ENCODE peak calls at places on chromosomes 3 and 15, in five cellular contexts. One of them, this sample, is unnamed.

GRCh38 chr3:108334698-108335097 is 38.4 kb downstream of the HHLA2 start:
- DNase-seq in transverse colon: no peak
- DNase-seq in stomach: no peak
- DNase-seq in IMR-90: peak; percentile 21
- DNase-seq in NB4: no peak
- DNase-seq in this sample: no peak

GRCh38 chr15:67865331-67865730 is 25.5 kb upstream of the RNU6-1 start:
- DNase-seq in stomach: no peak
- DNase-seq in transverse colon: no peak
- DNase-seq in NB4: no peak
- DNase-seq in IMR-90: peak; percentile 37
- DNase-seq in this sample: no peak

GRCh38 chr15:100215031-100215842 is 126.5 kb downstream of the ADAMTS17 start:
- DNase-seq in transverse colon: no peak
- DNase-seq in IMR-90: no peak
- DNase-seq in NB4: no peak
- DNase-seq in stomach: no peak
- DNase-seq in this sample: no peak

GRCh38 chr15:40915679-40916078 is 13.5 kb upstream of the DLL4 start:
- DNase-seq in NB4: no peak
- DNase-seq in transverse colon: no peak
- DNase-seq in IMR-90: no peak
- DNase-seq in stomach: no peak
- DNase-seq in this sample: no peak

GRCh38 chr15:65948352-65948751 is 79.1 kb downstream of the RAB11A start:
- DNase-seq in transverse colon: no peak
- DNase-seq in NB4: no peak
- DNase-seq in stomach: no peak
- DNase-seq in IMR-90: no peak
- DNase-seq in this sample: no peak

GRCh38 chr15:31448635-31448979 is 122.0 kb downstream of the KLF13 start:
- DNase-seq in transverse colon: no peak
- DNase-seq in stomach: no peak
- DNase-seq in IMR-90: no peak
- DNase-seq in NB4: no peak
- DNase-seq in this sample: no peak

GRCh38 chr3:135981701-135982403 is 16.3 kb downstream of the PPP2R3A start:
- DNase-seq in IMR-90: no peak
- DNase-seq in transverse colon: no peak
- DNase-seq in NB4: no peak
- DNase-seq in stomach: no peak
- DNase-seq in this sample: no peak

GRCh38 chr3:70754314-70754713 is 441.9 kb upstream of the MDFIC2 start:
- DNase-seq in transverse colon: no peak
- DNase-seq in stomach: no peak
- DNase-seq in NB4: peak; percentile 1
- DNase-seq in IMR-90: peak; percentile 37
- DNase-seq in this sample: no peak

GRCh38 chr15:67092726-67093125 is 27.3 kb downstream of the SMAD3 start:
- DNase-seq in stomach: no peak
- DNase-seq in transverse colon: no peak
- DNase-seq in NB4: peak; percentile 43
- DNase-seq in IMR-90: no peak
- DNase-seq in this sample: no peak

GRCh38 chr15:62607643-62608042 is 434.9 kb upstream of the TPM1 start:
- DNase-seq in stomach: no peak
- DNase-seq in transverse colon: no peak
- DNase-seq in NB4: no peak
- DNase-seq in IMR-90: peak; percentile 73
- DNase-seq in this sample: no peak

GRCh38 chr15:56886450-56886856 is 32.0 kb upstream of the TCF12 start:
- DNase-seq in stomach: no peak
- DNase-seq in transverse colon: no peak
- DNase-seq in NB4: peak; percentile 24
- DNase-seq in IMR-90: peak; percentile 17
- DNase-seq in this sample: no peak

GRCh38 chr3:3177861-3178497 is 1.5 kb downstream of the CRBN start:
- DNase-seq in stomach: no peak
- DNase-seq in transverse colon: no peak
- DNase-seq in IMR-90: peak; percentile 12
- DNase-seq in NB4: peak; percentile 19
- DNase-seq in this sample: no peak

GRCh38 chr3:69842789-69843188 is 103.5 kb downstream of the MITF start:
- DNase-seq in NB4: no peak
- DNase-seq in stomach: peak; percentile 78
- DNase-seq in transverse colon: no peak
- DNase-seq in IMR-90: no peak
- DNase-seq in this sample: no peak

GRCh38 chr3:180409883-180410282 is 192.1 kb upstream of the TTC14 start:
- DNase-seq in IMR-90: no peak
- DNase-seq in NB4: no peak
- DNase-seq in transverse colon: no peak
- DNase-seq in stomach: no peak
- DNase-seq in this sample: no peak

GRCh38 chr15:75673426-75674247 is 25.9 kb downstream of the SNX33 start:
- DNase-seq in transverse colon: peak; percentile 65
- DNase-seq in IMR-90: peak; percentile 70
- DNase-seq in stomach: peak; percentile 43
- DNase-seq in NB4: peak; percentile 98
- DNase-seq in this sample: no peak

GRCh38 chr15:84816694-84817460 is at the start of gene ALPK3:
- DNase-seq in NB4: no peak
- DNase-seq in stomach: peak; percentile 47
- DNase-seq in transverse colon: peak; percentile 33
- DNase-seq in IMR-90: no peak
- DNase-seq in this sample: no peak

GRCh38 chr15:74328331-74329056 is 39.0 kb downstream of the CYP11A1 start:
- DNase-seq in NB4: peak; percentile 47
- DNase-seq in IMR-90: no peak
- DNase-seq in stomach: no peak
- DNase-seq in transverse colon: no peak
- DNase-seq in this sample: no peak

GRCh38 chr3:53708001-53708621 is 138.1 kb downstream of the CHDH start:
- DNase-seq in IMR-90: no peak
- DNase-seq in NB4: no peak
- DNase-seq in transverse colon: no peak
- DNase-seq in stomach: peak; percentile 25
- DNase-seq in this sample: no peak

GRCh38 chr3:177934001-177934891 is 602.0 kb upstream of the KCNMB2 start:
- DNase-seq in stomach: no peak
- DNase-seq in IMR-90: peak; percentile 60
- DNase-seq in transverse colon: no peak
- DNase-seq in NB4: no peak
- DNase-seq in this sample: no peak

GRCh38 chr3:181007262-181007661 is 17.7 kb upstream of the DNAJC19 start:
- DNase-seq in IMR-90: no peak
- DNase-seq in transverse colon: no peak
- DNase-seq in stomach: no peak
- DNase-seq in NB4: no peak
- DNase-seq in this sample: no peak

GRCh38 chr3:13526626-13526949 is 22.3 kb upstream of the FBLN2 start:
- DNase-seq in IMR-90: no peak
- DNase-seq in stomach: no peak
- DNase-seq in NB4: no peak
- DNase-seq in transverse colon: no peak
- DNase-seq in this sample: no peak

GRCh38 chr3:13884851-13885703 is 5.2 kb upstream of the WNT7A start:
- DNase-seq in transverse colon: peak; percentile 54
- DNase-seq in IMR-90: no peak
- DNase-seq in stomach: peak; percentile 68
- DNase-seq in NB4: peak; percentile 42
- DNase-seq in this sample: peak; percentile 76

GRCh38 chr3:159413319-159413718 is 575.3 kb upstream of the IL12A start:
- DNase-seq in stomach: no peak
- DNase-seq in transverse colon: no peak
- DNase-seq in NB4: no peak
- DNase-seq in IMR-90: no peak
- DNase-seq in this sample: no peak

GRCh38 chr15:89196241-89196640 is 25.1 kb downstream of the RLBP1 start:
- DNase-seq in transverse colon: no peak
- DNase-seq in NB4: no peak
- DNase-seq in stomach: no peak
- DNase-seq in IMR-90: no peak
- DNase-seq in this sample: no peak

GRCh38 chr3:193987186-193987585 is 148.8 kb upstream of the HES1 start:
- DNase-seq in IMR-90: no peak
- DNase-seq in NB4: no peak
- DNase-seq in transverse colon: no peak
- DNase-seq in stomach: no peak
- DNase-seq in this sample: no peak

GRCh38 chr3:101617478-101617877 is 43.5 kb downstream of the PCNP start:
- DNase-seq in NB4: no peak
- DNase-seq in transverse colon: no peak
- DNase-seq in IMR-90: no peak
- DNase-seq in stomach: no peak
- DNase-seq in this sample: no peak

GRCh38 chr3:37736632-37737031 is 125.0 kb upstream of the CTDSPL start:
- DNase-seq in IMR-90: no peak
- DNase-seq in transverse colon: no peak
- DNase-seq in NB4: no peak
- DNase-seq in stomach: no peak
- DNase-seq in this sample: no peak

GRCh38 chr3:188861847-188862740 is 309.7 kb upstream of the TPRG1 start:
- DNase-seq in stomach: no peak
- DNase-seq in NB4: no peak
- DNase-seq in transverse colon: no peak
- DNase-seq in IMR-90: peak; percentile 23
- DNase-seq in this sample: no peak

GRCh38 chr3:56837196-56837955 is 35.6 kb upstream of the ARHGEF3 start:
- DNase-seq in IMR-90: no peak
- DNase-seq in stomach: no peak
- DNase-seq in transverse colon: no peak
- DNase-seq in NB4: no peak
- DNase-seq in this sample: no peak

GRCh38 chr3:58183891-58184290 is 26.9 kb downstream of the DNASE1L3 start:
- DNase-seq in transverse colon: no peak
- DNase-seq in IMR-90: no peak
- DNase-seq in stomach: no peak
- DNase-seq in NB4: no peak
- DNase-seq in this sample: no peak

GRCh38 chr15:60917469-60918130 is 311.5 kb downstream of the RORA start:
- DNase-seq in IMR-90: peak; percentile 18
- DNase-seq in transverse colon: peak; percentile 41
- DNase-seq in stomach: peak; percentile 54
- DNase-seq in NB4: no peak
- DNase-seq in this sample: no peak

GRCh38 chr15:57743424-57743823 is 36.9 kb downstream of the POLR2M start:
- DNase-seq in stomach: no peak
- DNase-seq in NB4: peak; percentile 21
- DNase-seq in IMR-90: no peak
- DNase-seq in transverse colon: no peak
- DNase-seq in this sample: no peak

GRCh38 chr3:191768421-191768820 is 307.5 kb downstream of the PYDC2 start:
- DNase-seq in NB4: no peak
- DNase-seq in transverse colon: no peak
- DNase-seq in IMR-90: no peak
- DNase-seq in stomach: no peak
- DNase-seq in this sample: no peak

GRCh38 chr3:59600631-59601030 is 550.8 kb upstream of the CFAP20DC start:
- DNase-seq in stomach: no peak
- DNase-seq in transverse colon: no peak
- DNase-seq in NB4: no peak
- DNase-seq in IMR-90: no peak
- DNase-seq in this sample: no peak
- TF ChIP-seq POLR2A in stomach: no peak
- TF ChIP-seq POLR2A in transverse colon: no peak
- TF ChIP-seq POLR2A in NB4: no peak
- TF ChIP-seq POLR2A in IMR-90: no peak
- TF ChIP-seq POLR2A in this sample: no peak

GRCh38 chr15:70196314-70197291 is 98.9 kb upstream of the TLE3 start:
- DNase-seq in stomach: peak; percentile 34
- DNase-seq in transverse colon: peak; percentile 60
- DNase-seq in NB4: peak; percentile 78
- DNase-seq in IMR-90: peak; percentile 88
- DNase-seq in this sample: peak; percentile 59
- TF ChIP-seq POLR2A in stomach: no peak
- TF ChIP-seq POLR2A in transverse colon: no peak
- TF ChIP-seq POLR2A in NB4: no peak
- TF ChIP-seq POLR2A in IMR-90: no peak
- TF ChIP-seq POLR2A in this sample: peak; percentile 29

DNA sequence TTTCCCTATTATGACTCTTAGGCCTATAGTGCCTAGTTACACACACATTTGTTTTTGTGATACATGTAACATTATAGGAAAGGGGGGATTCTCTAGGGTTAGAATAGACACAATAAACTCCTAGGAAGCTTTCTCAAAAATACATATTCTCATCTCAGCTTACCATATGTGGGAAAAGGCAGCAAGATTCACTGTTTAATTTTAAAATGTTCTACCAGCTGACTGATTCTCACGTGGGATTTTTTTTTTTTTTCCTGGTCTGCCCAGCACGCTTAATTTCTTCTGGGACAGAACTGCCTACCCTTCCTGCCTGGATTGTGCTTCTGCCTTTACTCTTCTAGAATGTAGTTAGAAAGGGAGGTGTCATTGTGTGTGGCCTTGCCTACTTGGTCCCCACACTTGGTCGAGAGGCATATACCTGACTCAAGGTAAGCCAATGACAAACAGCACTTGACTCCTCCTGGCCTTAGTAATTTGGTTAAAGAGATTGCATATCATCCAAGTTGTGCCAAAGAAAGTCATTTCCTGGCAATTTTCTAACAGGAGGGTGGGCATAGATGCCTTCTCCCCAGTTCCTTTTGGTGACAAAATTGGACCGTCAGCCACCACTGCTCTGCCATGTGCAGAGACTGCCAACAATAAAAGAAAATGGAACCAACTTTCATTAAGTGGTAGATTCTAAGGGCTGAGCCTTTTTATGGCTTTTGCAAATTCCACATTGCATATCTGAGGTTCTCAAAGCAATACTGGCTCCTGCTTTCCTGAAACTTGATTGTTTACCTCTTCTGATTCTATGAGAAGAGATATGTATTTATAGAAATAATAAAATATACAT is 8.0 kb upstream of the LEKR1 start:
- DNase-seq in NB4: no peak
- DNase-seq in stomach: no peak
- DNase-seq in transverse colon: no peak
- DNase-seq in IMR-90: no peak
- DNase-seq in this sample: no peak
- TF ChIP-seq POLR2A in NB4: no peak
- TF ChIP-seq POLR2A in stomach: no peak
- TF ChIP-seq POLR2A in transverse colon: no peak
- TF ChIP-seq POLR2A in IMR-90: peak; percentile 93
- TF ChIP-seq POLR2A in this sample: no peak

GRCh38 chr3:50318615-50319014 is 3.9 kb downstream of the HYAL2 start:
- DNase-seq in transverse colon: no peak
- DNase-seq in IMR-90: no peak
- DNase-seq in stomach: no peak
- DNase-seq in NB4: no peak
- DNase-seq in this sample: no peak

GRCh38 chr3:50314816-50315215 is 7.7 kb downstream of the HYAL2 start:
- DNase-seq in transverse colon: no peak
- DNase-seq in stomach: no peak
- DNase-seq in IMR-90: no peak
- DNase-seq in NB4: no peak
- DNase-seq in this sample: no peak

GRCh38 chr3:50318163-50318562 is 4.4 kb downstream of the HYAL2 start:
- DNase-seq in transverse colon: no peak
- DNase-seq in NB4: no peak
- DNase-seq in IMR-90: no peak
- DNase-seq in stomach: no peak
- DNase-seq in this sample: no peak

GRCh38 chr3:50317303-50317702 is 5.2 kb downstream of the HYAL2 start:
- DNase-seq in NB4: no peak
- DNase-seq in IMR-90: no peak
- DNase-seq in transverse colon: peak; percentile 72
- DNase-seq in stomach: peak; percentile 70
- DNase-seq in this sample: no peak

GRCh38 chr3:50316657-50317242 is 5.8 kb downstream of the HYAL2 start:
- DNase-seq in NB4: peak; percentile 46
- DNase-seq in transverse colon: peak; percentile 91
- DNase-seq in stomach: peak; percentile 87
- DNase-seq in IMR-90: peak; percentile 28
- DNase-seq in this sample: peak; percentile 94
- TF ChIP-seq POLR2A in NB4: no peak
- TF ChIP-seq POLR2A in transverse colon: peak; percentile 85
- TF ChIP-seq POLR2A in stomach: no peak
- TF ChIP-seq POLR2A in IMR-90: no peak
- TF ChIP-seq POLR2A in this sample: no peak